ENCODE peak calls at places on chromosomes 12 and 14, in five cellular contexts. J is SK-N-SH, G is HepG2, A is GM12878, L is K562. Q is an unnamed sample.

GRCh38 chr14:72243894-72244293 is 311.7 kb downstream of the RGS6 start:
- DNase-seq in J (no peak), G (no peak), A (no peak), L (no peak), Q (no peak)

GRCh38 chr12:105228494-105228893 is 7.5 kb downstream of the APPL2 start:
- DNase-seq in J (no peak), G (no peak), A (no peak), L (no peak), Q (no peak)

GRCh38 chr12:14950982-14951746 is 10.2 kb downstream of the ARHGDIB start:
- DNase-seq in J (no peak), G (peak; percentile 56), A (no peak), L (no peak), Q (no peak)

GRCh38 chr14:22900088-22900799 is 17.2 kb downstream of the REM2 start:
- DNase-seq in J (peak; percentile 72), G (peak; percentile 83), A (peak; percentile 47), L (peak; percentile 71), Q (peak; percentile 66)

GRCh38 chr14:61470261-61470953 is 149.0 kb downstream of the PRKCH start:
- DNase-seq in J (peak; percentile 41), G (no peak), A (no peak), L (no peak), Q (no peak)

GRCh38 chr12:56629459-56630179 is 507 bp downstream of the BAZ2A start:
- DNase-seq in J (peak; percentile 67), G (no peak), A (no peak), L (peak; percentile 62), Q (no peak)

GRCh38 chr12:8709124-8709830 is 11.5 kb downstream of the RIMKLB start:
- DNase-seq in J (no peak), G (no peak), A (no peak), L (no peak), Q (no peak)

GRCh38 chr12:66699738-66700482 is 21.0 kb upstream of the GRIP1 start:
- DNase-seq in J (no peak), G (no peak), A (no peak), L (no peak), Q (no peak)

GRCh38 chr12:26610774-26611173 is 222.2 kb downstream of the ITPR2 start:
- DNase-seq in J (no peak), G (no peak), A (no peak), L (no peak), Q (no peak)

GRCh38 chr12:104055686-104056388 is 5.8 kb upstream of the GLT8D2 start:
- DNase-seq in J (peak; percentile 82), G (no peak), A (no peak), L (no peak), Q (no peak)

GRCh38 chr12:97308576-97309198 is 153.9 kb upstream of the RMST start:
- DNase-seq in J (no peak), G (peak; percentile 39), A (peak; percentile 15), L (peak; percentile 19), Q (peak; percentile 3)

GRCh38 chr14:86003998-86004397 is 474.1 kb downstream of the FLRT2 start:
- DNase-seq in J (no peak), G (peak; percentile 44), A (no peak), L (no peak), Q (no peak)

GRCh38 chr12:102501773-102502172 is 21.4 kb upstream of the IGF1 start:
- DNase-seq in J (no peak), G (no peak), A (no peak), L (no peak), Q (no peak)

GRCh38 chr12:108690191-108690518 is 41.2 kb downstream of the CORO1C start:
- DNase-seq in J (no peak), G (no peak), A (no peak), L (no peak), Q (no peak)
- TF ChIP-seq REST in J (no peak), G (no peak), A (no peak), L (no peak), Q (no peak)

GRCh38 chr12:121033625-121034349 is 5.3 kb downstream of the OASL start:
- DNase-seq in J (no peak), G (no peak), A (peak; percentile 38), L (no peak), Q (no peak)
- TF ChIP-seq GABPA in J (no peak), G (no peak), A (no peak), L (no peak), Q (no peak)

GRCh38 chr12:6067152-6067916 is 57.1 kb downstream of the VWF start:
- DNase-seq in J (peak; percentile 60), G (peak; percentile 56), A (no peak), L (peak; percentile 27), Q (no peak)
- TF ChIP-seq CTCF in J (peak; percentile 52), G (peak; percentile 73), A (peak; percentile 31), L (peak; percentile 36), Q (no peak)

DNA sequence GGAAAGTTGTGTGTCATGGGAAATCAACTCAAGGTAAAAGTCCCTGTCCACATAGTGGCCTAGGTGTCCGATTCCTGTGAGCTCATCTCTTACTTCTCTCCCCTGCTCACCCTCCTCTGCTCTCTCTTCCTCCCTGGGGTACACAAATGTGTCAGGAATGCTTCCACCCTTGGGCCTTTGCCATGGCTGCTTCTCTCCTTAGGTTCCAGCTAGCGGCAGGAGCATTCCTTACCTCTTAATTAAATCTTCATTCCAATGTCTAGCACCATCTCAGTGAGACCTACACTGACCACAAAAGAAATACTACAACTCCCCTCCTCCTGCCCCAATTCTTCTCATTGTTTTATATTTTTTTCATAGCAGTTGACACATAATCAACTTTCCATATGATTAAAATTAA is 298.6 kb downstream of the PDZRN4 start:
- DNase-seq in J (no peak), G (no peak), A (no peak), L (no peak), Q (no peak)
- TF ChIP-seq REST in J (no peak), G (no peak), A (no peak), L (no peak), Q (no peak)

DNA sequence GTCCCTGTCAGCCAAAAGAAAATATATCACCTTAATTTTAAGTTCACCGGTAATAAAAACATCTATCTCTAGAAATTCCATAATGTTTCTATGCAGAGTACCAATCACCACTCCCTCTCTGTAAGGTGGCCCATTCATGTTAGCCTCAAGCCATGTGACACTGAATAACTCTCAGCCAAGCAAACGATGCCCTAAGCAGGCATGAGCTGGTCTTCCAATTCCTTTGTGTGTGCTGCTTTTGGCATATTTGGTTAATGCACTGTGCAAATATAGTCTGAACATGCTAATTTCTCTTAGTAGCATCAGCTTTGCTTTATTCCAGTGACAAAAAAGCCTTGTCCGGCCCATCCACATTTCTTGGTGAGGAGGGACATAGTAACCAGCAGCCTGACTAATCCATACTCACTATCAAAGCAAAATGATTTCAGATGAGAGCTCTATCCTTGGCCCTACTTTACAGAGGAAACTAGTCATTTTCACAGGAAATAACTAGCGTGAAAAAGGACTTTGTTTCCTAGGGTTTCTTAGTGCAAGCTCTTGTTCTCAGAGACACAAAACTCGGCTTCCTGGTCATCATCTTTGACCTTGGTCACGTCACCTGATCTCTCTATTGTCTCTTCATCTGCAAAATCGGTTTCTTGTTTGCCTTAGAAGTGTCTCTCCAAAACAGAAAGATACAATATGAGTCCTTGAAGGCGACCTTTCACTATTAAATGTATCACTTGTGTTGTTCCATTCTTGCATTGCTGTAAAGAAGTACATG is 59.2 kb upstream of the RTRAF start:
- DNase-seq in J (no peak), G (no peak), A (no peak), L (no peak), Q (no peak)
- TF ChIP-seq GABPA in J (no peak), G (no peak), A (no peak), L (no peak), Q (no peak)